ENCODE peak calls at places on chromosomes 11 and 22, in five cellular contexts. One of them, this sample, is unnamed.
A peak's percentile ranks its signal among the peaks of the same experiment; 100 is the strongest.

GRCh38 chr22:42389137-42389536 is 43.1 kb downstream of the NFAM1 start:
- DNase-seq in epithelial cell of esophagus: peak; percentile 78
- DNase-seq in GM04503: no peak
- DNase-seq in M059J: no peak
- DNase-seq in HS-27A: no peak
- DNase-seq in this sample: no peak

GRCh38 chr11:86800076-86800955 is at the start of gene PRSS23:
- DNase-seq in epithelial cell of esophagus: peak; percentile 71
- DNase-seq in GM04503: no peak
- DNase-seq in M059J: peak; percentile 76
- DNase-seq in HS-27A: no peak
- DNase-seq in this sample: peak; percentile 64

GRCh38 chr22:40487663-40488249 is 117.4 kb downstream of the SGSM3 start:
- DNase-seq in epithelial cell of esophagus: peak; percentile 55
- DNase-seq in GM04503: no peak
- DNase-seq in M059J: no peak
- DNase-seq in HS-27A: no peak
- DNase-seq in this sample: no peak

GRCh38 chr11:102704841-102705240 is 728 bp downstream of the MMP27 start:
- DNase-seq in epithelial cell of esophagus: no peak
- DNase-seq in GM04503: no peak
- DNase-seq in M059J: no peak
- DNase-seq in HS-27A: no peak
- DNase-seq in this sample: no peak

GRCh38 chr11:69035150-69035958 is 13.4 kb upstream of the TPCN2 start:
- DNase-seq in epithelial cell of esophagus: no peak
- DNase-seq in GM04503: no peak
- DNase-seq in M059J: no peak
- DNase-seq in HS-27A: no peak
- DNase-seq in this sample: no peak

GRCh38 chr11:34798985-34799384 is 117.2 kb downstream of the APIP start:
- DNase-seq in epithelial cell of esophagus: no peak
- DNase-seq in GM04503: no peak
- DNase-seq in M059J: no peak
- DNase-seq in HS-27A: no peak
- DNase-seq in this sample: no peak

GRCh38 chr22:33803371-33803770 is 116.9 kb downstream of the LARGE1 start:
- DNase-seq in epithelial cell of esophagus: no peak
- DNase-seq in GM04503: peak; percentile 88
- DNase-seq in M059J: peak; percentile 32
- DNase-seq in HS-27A: no peak
- DNase-seq in this sample: peak; percentile 35

GRCh38 chr22:50481440-50482106 is at the start of gene ADM2:
- DNase-seq in epithelial cell of esophagus: no peak
- DNase-seq in GM04503: no peak
- DNase-seq in M059J: no peak
- DNase-seq in HS-27A: no peak
- DNase-seq in this sample: no peak

GRCh38 chr11:6615882-6616585 is 3.2 kb downstream of the TPP1 start:
- DNase-seq in epithelial cell of esophagus: peak; percentile 13
- DNase-seq in GM04503: no peak
- DNase-seq in M059J: no peak
- DNase-seq in HS-27A: no peak
- DNase-seq in this sample: no peak

GRCh38 chr22:49641770-49642313 is 185.8 kb downstream of the BRD1 start:
- DNase-seq in epithelial cell of esophagus: no peak
- DNase-seq in GM04503: no peak
- DNase-seq in M059J: no peak
- DNase-seq in HS-27A: no peak
- DNase-seq in this sample: no peak

GRCh38 chr11:129968611-129969419 is 33.8 kb downstream of the PRDM10 start:
- DNase-seq in epithelial cell of esophagus: no peak
- DNase-seq in GM04503: no peak
- DNase-seq in M059J: no peak
- DNase-seq in HS-27A: no peak
- DNase-seq in this sample: no peak

GRCh38 chr11:126491092-126491491 is 135.6 kb downstream of the ST3GAL4 start:
- DNase-seq in epithelial cell of esophagus: no peak
- DNase-seq in GM04503: no peak
- DNase-seq in M059J: no peak
- DNase-seq in HS-27A: no peak
- DNase-seq in this sample: no peak

GRCh38 chr11:61075891-61076290 is 26.4 kb upstream of the CD5 start:
- DNase-seq in epithelial cell of esophagus: peak; percentile 79
- DNase-seq in GM04503: peak; percentile 19
- DNase-seq in M059J: peak; percentile 53
- DNase-seq in HS-27A: no peak
- DNase-seq in this sample: no peak

This sample was measured in SJSA1.